ENCODE peak calls at places on chromosomes 16 and 17, in seven cellular contexts. G, T, Z, C, N, L and I are unnamed samples.

GRCh38 chr17:58541249-58541648 is 26.8 kb upstream of the MTMR4 start:
- DNase-seq in G (no peak), T (no peak), Z (no peak), C (no peak), N (no peak), L (no peak), I (no peak)

GRCh38 chr16:77584205-77584859 is 138.0 kb upstream of the NUDT7 start:
- DNase-seq in G (peak; percentile 83), T (no peak), Z (peak; percentile 63), C (peak; percentile 24), N (peak; percentile 40), L (no peak), I (no peak)

GRCh38 chr16:19746561-19746960 is 28.5 kb downstream of the IQCK start:
- DNase-seq in G (no peak), T (no peak), Z (no peak), C (no peak), N (no peak), L (no peak), I (no peak)

GRCh38 chr16:77762260-77762659 is 26.1 kb upstream of the VAT1L start:
- DNase-seq in G (peak; percentile 12), T (no peak), Z (no peak), C (no peak), N (no peak), L (no peak), I (no peak)

GRCh38 chr17:51630101-51630671 is 369.8 kb downstream of the UTP18 start:
- DNase-seq in G (no peak), T (no peak), Z (no peak), C (no peak), N (no peak), L (no peak), I (no peak)

GRCh38 chr17:30378191-30378796 is 433 bp upstream of the CPD start:
- DNase-seq in G (no peak), T (no peak), Z (peak; percentile 11), C (peak; percentile 69), N (no peak), L (peak; percentile 48), I (no peak)

GRCh38 chr17:66474810-66475497 is 172.5 kb downstream of the PRKCA start:
- DNase-seq in G (no peak), T (no peak), Z (no peak), C (no peak), N (no peak), L (no peak), I (no peak)

GRCh38 chr17:82752371-82753200 is 721 bp downstream of the TBCD start:
- DNase-seq in G (no peak), T (no peak), Z (no peak), C (no peak), N (no peak), L (peak; percentile 45), I (no peak)

GRCh38 chr16:11835891-11836652 is 15.3 kb downstream of the RSL1D1 start:
- DNase-seq in G (peak; percentile 27), T (peak; percentile 70), Z (peak; percentile 28), C (no peak), N (no peak), L (no peak), I (no peak)

GRCh38 chr16:11835309-11835708 is 16.0 kb downstream of the RSL1D1 start:
- DNase-seq in G (no peak), T (peak; percentile 60), Z (no peak), C (no peak), N (no peak), L (no peak), I (no peak)

GRCh38 chr16:11833951-11834695 is 17.2 kb downstream of the RSL1D1 start:
- DNase-seq in G (peak; percentile 92), T (peak; percentile 44), Z (peak; percentile 90), C (no peak), N (no peak), L (no peak), I (no peak)

GRCh38 chr16:11841026-11841425 is 10.3 kb downstream of the RSL1D1 start:
- DNase-seq in G (no peak), T (peak; percentile 27), Z (no peak), C (no peak), N (no peak), L (no peak), I (no peak)

DNA sequence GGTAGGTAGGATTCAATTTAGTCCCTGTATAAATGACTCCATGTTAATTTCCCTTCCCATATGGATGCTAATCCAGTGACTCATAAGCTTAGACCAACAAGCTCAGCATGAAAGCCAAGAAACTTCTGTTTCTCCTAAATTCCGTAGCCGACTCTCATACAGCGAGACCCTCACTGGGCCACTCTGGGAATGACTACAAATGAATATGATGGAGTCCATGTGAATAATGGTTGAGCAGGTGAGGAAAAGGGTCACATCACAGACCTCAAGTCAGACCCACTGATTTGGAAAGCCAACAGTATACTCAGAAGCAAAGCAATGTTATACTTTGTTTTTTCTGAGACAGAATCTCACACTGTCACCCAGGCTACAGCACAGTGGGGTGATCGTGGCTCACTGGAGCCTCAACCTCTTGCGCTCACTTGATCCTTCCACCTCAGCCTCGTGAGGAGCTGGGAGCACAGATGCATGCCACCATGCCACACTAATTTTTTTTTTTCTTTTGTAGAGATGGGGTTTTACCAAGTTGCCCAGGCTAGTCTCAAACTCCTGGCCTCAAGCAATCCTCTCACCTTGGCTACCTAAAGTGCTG is 14.6 kb downstream of the RSL1D1 start:
- DNase-seq in G (peak; percentile 78), T (peak; percentile 9), Z (peak; percentile 87), C (no peak), N (no peak), L (no peak), I (no peak)
- H3K36me3 ChIP-seq in G (peaks cover 17% of the 10 kb centered on the region), T (peaks cover 46% of the 10 kb centered on the region), Z (peaks cover 38% of the 10 kb centered on the region), C (peaks cover 37% of the 10 kb centered on the region), N (no peaks in the 10 kb centered on the region), L (peaks cover 21% of the 10 kb centered on the region), I (peaks cover 65% of the 10 kb centered on the region)

GRCh38 chr17:1839516-1839915 is 9.7 kb downstream of the RPA1 start:
- DNase-seq in G (no peak), T (no peak), Z (no peak), C (no peak), N (no peak), L (no peak), I (no peak)

GRCh38 chr17:1847191-1847590 is 17.4 kb downstream of the RPA1 start:
- DNase-seq in G (no peak), T (no peak), Z (no peak), C (no peak), N (no peak), L (no peak), I (no peak)

GRCh38 chr17:1843947-1844346 is 14.1 kb downstream of the RPA1 start:
- DNase-seq in G (no peak), T (no peak), Z (no peak), C (no peak), N (no peak), L (no peak), I (no peak)
- H3K36me3 ChIP-seq in G (peaks cover 4% of the 10 kb centered on the region), T (peaks cover 47% of the 10 kb centered on the region), Z (peaks cover 23% of the 10 kb centered on the region), C (peaks cover 20% of the 10 kb centered on the region), N (no peaks in the 10 kb centered on the region), L (peaks cover 5% of the 10 kb centered on the region), I (peaks cover 64% of the 10 kb centered on the region)

GRCh38 chr16:1537763-1538289 is 4.4 kb downstream of the TMEM204 start:
- DNase-seq in G (no peak), T (no peak), Z (no peak), C (peak; percentile 68), N (no peak), L (no peak), I (no peak)

GRCh38 chr16:1537138-1537577 is 3.7 kb downstream of the TMEM204 start:
- DNase-seq in G (no peak), T (no peak), Z (no peak), C (peak; percentile 35), N (no peak), L (peak; percentile 30), I (no peak)

GRCh38 chr16:1539720-1540555 is 6.5 kb downstream of the TMEM204 start:
- DNase-seq in G (no peak), T (no peak), Z (no peak), C (no peak), N (no peak), L (no peak), I (no peak)

GRCh38 chr16:1540556-1540855 is 7.0 kb downstream of the TMEM204 start:
- DNase-seq in G (no peak), T (no peak), Z (no peak), C (no peak), N (no peak), L (no peak), I (no peak)

DNA sequence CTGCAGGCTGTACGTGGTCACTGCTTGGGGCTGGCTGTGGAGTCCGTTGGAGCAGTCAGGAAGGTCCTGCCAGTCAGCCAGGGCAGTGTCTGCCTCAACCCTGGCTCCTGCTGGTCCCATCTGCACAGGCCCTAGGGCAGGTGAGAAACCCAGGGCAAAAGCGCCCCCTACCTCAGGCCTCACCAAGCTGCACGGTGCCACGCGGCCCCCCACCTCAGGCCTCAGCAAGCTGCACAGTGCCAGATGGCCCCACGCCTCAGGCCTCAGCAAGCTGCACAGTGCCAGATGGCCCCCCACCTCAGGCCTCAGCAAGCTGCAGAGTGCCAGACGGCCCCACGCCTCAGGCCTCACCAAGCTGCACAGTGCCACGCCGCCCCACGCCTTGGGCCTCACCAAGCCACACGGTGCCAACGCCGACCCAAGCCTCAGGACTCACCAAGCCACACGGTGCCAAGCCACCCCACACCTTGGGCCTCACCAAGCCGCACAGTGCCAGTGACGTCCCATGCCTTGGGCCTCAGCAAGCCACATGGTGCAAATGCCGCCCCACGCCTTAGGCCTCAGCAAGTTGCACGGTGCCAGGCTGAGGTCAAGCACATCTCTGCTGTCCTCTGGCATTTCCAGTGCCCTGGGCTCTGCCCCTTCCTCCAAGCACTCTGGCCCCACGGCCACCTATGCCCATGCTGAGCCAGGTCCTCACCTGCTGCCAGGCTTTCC is 5.5 kb downstream of the TMEM204 start:
- DNase-seq in G (no peak), T (no peak), Z (no peak), C (peak; percentile 48), N (no peak), L (no peak), I (no peak)
- H3K36me3 ChIP-seq in G (peaks cover 26% of the 10 kb centered on the region), T (peaks cover 49% of the 10 kb centered on the region), Z (peaks cover 28% of the 10 kb centered on the region), C (peaks cover 34% of the 10 kb centered on the region), N (no peaks in the 10 kb centered on the region), L (no peaks in the 10 kb centered on the region), I (peaks cover 10% of the 10 kb centered on the region)

GRCh38 chr16:88581033-88581432 is 10.8 kb downstream of the ZC3H18 start:
- DNase-seq in G (no peak), T (no peak), Z (no peak), C (no peak), N (no peak), L (no peak), I (no peak)

GRCh38 chr16:88584676-88585075 is 14.5 kb downstream of the ZC3H18 start:
- DNase-seq in G (no peak), T (no peak), Z (no peak), C (no peak), N (no peak), L (no peak), I (no peak)

GRCh38 chr16:88580371-88580770 is 10.2 kb downstream of the ZC3H18 start:
- DNase-seq in G (no peak), T (no peak), Z (no peak), C (no peak), N (no peak), L (no peak), I (no peak)

GRCh38 chr16:88585269-88585668 is 15.1 kb downstream of the ZC3H18 start:
- DNase-seq in G (no peak), T (no peak), Z (no peak), C (no peak), N (no peak), L (no peak), I (no peak)

GRCh38 chr16:88582912-88583575 is 12.8 kb downstream of the ZC3H18 start:
- DNase-seq in G (no peak), T (no peak), Z (no peak), C (no peak), N (no peak), L (no peak), I (no peak)
- H3K36me3 ChIP-seq in G (peaks cover 11% of the 10 kb centered on the region), T (peaks cover 19% of the 10 kb centered on the region), Z (peaks cover 53% of the 10 kb centered on the region), C (peaks cover 39% of the 10 kb centered on the region), N (peaks cover 8% of the 10 kb centered on the region), L (peaks cover 6% of the 10 kb centered on the region), I (peaks cover 36% of the 10 kb centered on the region)